ENCODE peak calls at places on chromosome 7, in four cellular contexts. One of them, this sample, is unnamed. For H3K27me3, the result is how much of the 10 kb centered on the place peaks cover.

GRCh38 chr7:156985101-156985967 is 25.1 kb downstream of the MNX1 start:
- DNase-seq in BE2C: no peak
- DNase-seq in mammary epithelial cell: no peak
- DNase-seq in left lung: no peak
- DNase-seq in this sample: no peak

GRCh38 chr7:15602236-15602635 is 40.4 kb upstream of the AGMO start:
- DNase-seq in mammary epithelial cell: no peak
- DNase-seq in BE2C: no peak
- DNase-seq in left lung: no peak
- DNase-seq in this sample: peak

GRCh38 chr7:52500796-52501195 is 534.6 kb upstream of the POM121L12 start:
- DNase-seq in left lung: no peak
- DNase-seq in BE2C: peak
- DNase-seq in mammary epithelial cell: peak
- DNase-seq in this sample: peak

GRCh38 chr7:16811555-16811954 is 6.8 kb upstream of the AGR2 start:
- DNase-seq in mammary epithelial cell: peak
- DNase-seq in BE2C: no peak
- DNase-seq in left lung: no peak
- DNase-seq in this sample: peak

GRCh38 chr7:33459340-33459751 is 330.0 kb downstream of the BBS9 start:
- DNase-seq in BE2C: peak
- DNase-seq in mammary epithelial cell: peak
- DNase-seq in left lung: no peak
- DNase-seq in this sample: peak

GRCh38 chr7:40815512-40815911 is 680.7 kb downstream of the SUGCT start:
- DNase-seq in left lung: no peak
- DNase-seq in BE2C: no peak
- DNase-seq in mammary epithelial cell: peak
- DNase-seq in this sample: peak

GRCh38 chr7:47738563-47739166 is 156.8 kb upstream of the TNS3 start:
- DNase-seq in BE2C: no peak
- DNase-seq in left lung: no peak
- DNase-seq in mammary epithelial cell: no peak
- DNase-seq in this sample: no peak

GRCh38 chr7:69683002-69683401 is 84.7 kb downstream of the AUTS2 start:
- DNase-seq in BE2C: peak
- DNase-seq in mammary epithelial cell: no peak
- DNase-seq in left lung: no peak
- DNase-seq in this sample: no peak

GRCh38 chr7:45563804-45564461 is 10.2 kb upstream of the ADCY1 start:
- DNase-seq in BE2C: no peak
- DNase-seq in mammary epithelial cell: no peak
- DNase-seq in left lung: no peak
- DNase-seq in this sample: no peak

GRCh38 chr7:5872326-5872725 is 8.3 kb upstream of the OCM start:
- DNase-seq in BE2C: no peak
- DNase-seq in mammary epithelial cell: no peak
- DNase-seq in left lung: no peak
- DNase-seq in this sample: peak

GRCh38 chr7:64946772-64947171 is 43.7 kb downstream of the ZNF273 start:
- DNase-seq in BE2C: peak
- DNase-seq in left lung: no peak
- DNase-seq in mammary epithelial cell: no peak
- DNase-seq in this sample: no peak

GRCh38 chr7:64945481-64945756 is 42.3 kb downstream of the ZNF273 start:
- DNase-seq in BE2C: no peak
- DNase-seq in mammary epithelial cell: no peak
- DNase-seq in left lung: no peak
- DNase-seq in this sample: no peak

GRCh38 chr7:64951250-64951848 is 39.5 kb downstream of the ZNF117 start:
- DNase-seq in BE2C: no peak
- DNase-seq in mammary epithelial cell: peak
- DNase-seq in left lung: no peak
- DNase-seq in this sample: peak

GRCh38 chr7:64945776-64946175 is 42.7 kb downstream of the ZNF273 start:
- DNase-seq in left lung: no peak
- DNase-seq in BE2C: no peak
- DNase-seq in mammary epithelial cell: no peak
- DNase-seq in this sample: no peak

DNA sequence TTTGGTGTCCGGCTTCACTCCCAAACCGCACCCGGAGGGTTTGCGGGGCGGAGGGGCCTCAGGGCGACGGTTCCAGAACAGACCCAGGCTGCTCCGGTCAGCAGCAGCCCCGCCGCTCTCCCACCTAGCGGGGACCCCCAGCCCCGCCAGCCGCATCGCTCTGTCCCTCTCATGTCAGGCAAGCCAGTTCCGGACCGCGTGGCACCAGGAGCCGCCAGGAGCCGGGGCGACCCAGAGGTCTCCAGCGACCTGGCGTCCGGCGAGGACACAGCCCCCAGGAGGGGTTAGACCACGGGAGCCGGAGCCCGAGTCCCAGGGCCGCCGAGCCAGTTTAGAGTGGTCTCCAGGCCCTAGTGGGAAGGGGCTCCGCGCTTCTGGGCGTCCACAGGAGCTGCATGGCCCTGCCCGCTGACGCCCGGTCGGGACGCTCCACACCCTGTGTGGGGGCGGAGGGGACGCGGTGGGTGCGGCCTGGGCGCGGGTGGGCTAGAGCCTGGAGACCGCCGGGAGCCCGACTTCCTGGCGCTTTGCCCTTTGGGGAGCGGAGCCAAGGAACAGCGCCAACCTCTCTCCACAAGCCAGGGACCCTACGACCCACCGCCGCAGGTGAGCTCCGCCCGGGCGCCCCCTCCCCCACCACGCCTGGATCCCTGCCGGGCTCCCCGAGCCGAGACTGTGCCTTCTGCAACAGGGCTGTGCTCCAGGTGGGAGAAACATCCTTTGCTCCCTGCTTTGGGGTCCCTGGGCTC is 43.4 kb downstream of the ZNF117 start:
- DNase-seq in mammary epithelial cell: no peak
- DNase-seq in left lung: peak
- DNase-seq in BE2C: peak
- DNase-seq in this sample: no peak
- H3K4me3 ChIP-seq in mammary epithelial cell: peak
- H3K4me3 ChIP-seq in left lung: peak
- H3K4me3 ChIP-seq in BE2C: peak
- H3K4me3 ChIP-seq in this sample: peak

GRCh38 chr7:141891338-141891737 is 24.9 kb upstream of the OR9A4 start:
- DNase-seq in mammary epithelial cell: no peak
- DNase-seq in BE2C: no peak
- DNase-seq in left lung: no peak
- DNase-seq in this sample: no peak
- TF ChIP-seq CTCF in mammary epithelial cell: no peak
- TF ChIP-seq CTCF in BE2C: no peak
- TF ChIP-seq CTCF in left lung: no peak
- TF ChIP-seq CTCF in this sample: no peak

DNA sequence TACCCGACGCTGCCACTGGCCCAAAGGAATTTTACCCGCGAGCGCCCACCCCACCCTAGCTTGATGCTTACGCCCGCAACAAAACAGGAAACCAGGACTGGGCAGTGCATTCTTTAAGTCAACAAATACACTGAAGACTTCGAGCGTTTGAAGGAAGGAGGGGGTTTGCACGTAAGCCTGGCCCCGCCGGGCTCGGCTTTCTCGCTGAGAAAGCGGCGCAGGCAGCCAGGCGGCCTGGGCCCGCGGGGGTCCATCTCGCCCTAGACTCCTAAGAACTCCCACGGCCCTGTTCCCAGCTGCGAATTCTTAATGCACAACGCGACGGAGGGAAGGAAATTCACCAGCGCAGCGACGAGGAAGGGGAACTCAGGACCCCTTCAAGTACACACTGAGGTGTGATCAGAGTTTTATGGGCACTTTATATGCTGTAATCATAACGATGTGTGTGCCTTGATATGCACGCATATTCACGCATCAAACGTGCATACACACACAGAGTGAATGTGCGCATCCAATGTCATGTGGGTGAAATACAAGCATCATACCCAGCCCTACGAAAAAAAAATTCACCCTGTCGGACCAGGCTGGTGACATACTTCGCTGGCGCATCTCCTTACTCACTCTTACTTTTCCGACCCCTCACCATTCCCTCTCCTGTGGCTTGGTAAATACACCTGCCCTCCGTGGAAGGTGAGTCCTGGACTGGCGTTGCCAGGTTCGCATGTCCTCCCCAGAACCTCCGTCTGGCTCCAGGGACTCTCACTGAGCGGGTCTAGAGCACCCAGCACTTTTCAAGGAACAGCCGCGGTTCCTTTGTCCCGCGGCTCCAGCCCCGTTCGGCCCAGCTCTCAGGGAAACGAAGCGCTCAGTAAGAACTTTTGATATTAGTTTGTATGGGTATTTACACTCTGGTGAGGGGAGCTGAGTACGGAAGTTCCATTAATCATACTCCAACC is 5.7 kb upstream of the HOXA13 start:
- DNase-seq in mammary epithelial cell: no peak
- DNase-seq in BE2C: no peak
- DNase-seq in left lung: peak
- DNase-seq in this sample: no peak
- H3K27me3 ChIP-seq in mammary epithelial cell: under half
- H3K27me3 ChIP-seq in BE2C: half or more
- H3K27me3 ChIP-seq in left lung: half or more
- H3K27me3 ChIP-seq in this sample: half or more

DNA sequence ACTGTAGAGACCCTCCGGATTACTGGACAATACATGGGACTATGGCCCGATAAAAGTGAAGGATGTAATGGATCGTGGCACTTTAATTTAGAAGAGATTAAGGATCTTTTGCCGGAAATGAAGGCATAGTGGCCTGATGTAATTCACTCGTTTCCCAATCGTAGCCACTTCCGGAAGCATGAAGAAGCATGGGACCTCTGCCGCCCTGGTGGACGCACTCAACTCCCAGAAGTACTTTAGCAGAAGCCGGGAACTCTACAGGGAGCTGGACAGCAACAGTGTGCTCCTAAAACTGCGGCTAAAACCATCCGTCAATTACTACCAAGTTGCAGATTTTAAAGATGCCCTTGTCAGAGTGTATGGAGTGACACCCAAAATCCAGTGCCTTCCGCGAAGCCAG is 59.6 kb upstream of the NUPR2 start:
- DNase-seq in left lung: no peak
- DNase-seq in BE2C: no peak
- DNase-seq in mammary epithelial cell: no peak
- DNase-seq in this sample: peak
- H3K4me3 ChIP-seq in left lung: peak
- H3K4me3 ChIP-seq in BE2C: no peak
- H3K4me3 ChIP-seq in mammary epithelial cell: no peak
- H3K4me3 ChIP-seq in this sample: peak

GRCh38 chr7:28954936-28955335 is 3.2 kb downstream of the TRIL start:
- DNase-seq in BE2C: no peak
- DNase-seq in mammary epithelial cell: no peak
- DNase-seq in left lung: no peak
- DNase-seq in this sample: no peak

GRCh38 chr7:28957064-28957821 is 887 bp downstream of the TRIL start:
- DNase-seq in mammary epithelial cell: no peak
- DNase-seq in BE2C: peak
- DNase-seq in left lung: peak
- DNase-seq in this sample: no peak

GRCh38 chr7:28956608-28957063 is 1.5 kb downstream of the TRIL start:
- DNase-seq in mammary epithelial cell: peak
- DNase-seq in BE2C: peak
- DNase-seq in left lung: peak
- DNase-seq in this sample: peak

GRCh38 chr7:28955356-28955722 is 2.8 kb downstream of the TRIL start:
- DNase-seq in left lung: no peak
- DNase-seq in BE2C: no peak
- DNase-seq in mammary epithelial cell: no peak
- DNase-seq in this sample: no peak

GRCh38 chr7:28955723-28956607 is 2.2 kb downstream of the TRIL start:
- DNase-seq in left lung: peak
- DNase-seq in BE2C: peak
- DNase-seq in mammary epithelial cell: peak
- DNase-seq in this sample: peak
- TF ChIP-seq CTCF in left lung: peak
- TF ChIP-seq CTCF in BE2C: peak
- TF ChIP-seq CTCF in mammary epithelial cell: peak
- TF ChIP-seq CTCF in this sample: peak

DNA sequence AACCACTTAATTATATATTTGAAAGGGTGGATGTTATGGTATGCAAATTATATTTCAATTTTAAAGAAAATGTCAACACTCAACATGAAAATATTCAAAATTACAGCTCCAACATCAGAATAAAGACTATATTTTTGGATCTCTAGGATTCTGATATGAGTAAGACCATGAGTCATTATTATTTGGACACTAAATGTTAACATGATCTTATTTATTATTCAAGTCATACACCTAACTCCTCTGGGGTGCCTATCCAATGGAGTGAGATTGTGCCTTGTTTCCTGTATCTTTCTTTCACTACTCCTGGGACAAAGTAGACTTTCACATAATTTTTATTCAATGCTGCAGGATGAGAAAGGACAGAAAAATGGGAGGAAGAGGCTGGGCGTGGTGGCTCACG is 135.2 kb upstream of the PRSS1 start:
- DNase-seq in BE2C: no peak
- DNase-seq in left lung: no peak
- DNase-seq in mammary epithelial cell: no peak
- DNase-seq in this sample: peak
- H3K27me3 ChIP-seq in BE2C: under half
- H3K27me3 ChIP-seq in left lung: under half
- H3K27me3 ChIP-seq in mammary epithelial cell: under half
- H3K27me3 ChIP-seq in this sample: under half

DNA sequence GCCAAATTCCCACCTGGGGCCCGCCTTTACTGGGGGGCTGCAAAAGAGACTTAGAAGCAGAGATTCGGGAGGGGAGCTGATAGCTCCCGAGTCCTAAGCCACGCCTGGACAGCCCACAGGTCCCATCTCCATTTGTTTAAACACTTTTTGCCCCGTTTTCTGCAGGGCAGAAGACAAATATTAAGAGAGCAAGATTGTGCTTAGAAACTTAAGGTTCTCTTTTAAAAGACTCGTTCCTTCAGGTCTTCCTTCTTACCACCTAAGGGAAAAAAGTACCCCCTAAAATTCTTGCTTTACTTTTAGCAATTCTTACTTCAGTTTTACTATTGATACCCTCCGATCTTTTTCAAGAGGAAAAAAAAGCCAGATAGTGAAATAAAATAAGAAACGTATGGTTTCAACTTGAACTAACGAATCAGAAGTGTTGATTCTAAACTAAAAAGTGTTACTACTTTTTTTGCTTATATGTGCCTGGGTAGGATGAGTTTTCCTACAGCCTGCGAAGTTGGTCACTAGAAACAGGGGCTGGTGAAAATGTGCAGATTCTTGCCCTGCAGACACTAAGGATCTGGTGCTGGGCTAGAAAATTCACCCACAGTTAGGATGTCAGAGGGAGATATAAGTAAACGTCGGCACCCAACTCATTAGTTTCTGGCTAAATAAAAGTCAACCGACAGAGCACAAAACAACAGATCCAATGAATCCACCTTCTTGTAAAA is 298.8 kb upstream of the NFE2L3 start:
- DNase-seq in mammary epithelial cell: no peak
- DNase-seq in left lung: no peak
- DNase-seq in BE2C: no peak
- DNase-seq in this sample: no peak
- H3K4me3 ChIP-seq in mammary epithelial cell: no peak
- H3K4me3 ChIP-seq in left lung: no peak
- H3K4me3 ChIP-seq in BE2C: no peak
- H3K4me3 ChIP-seq in this sample: no peak

GRCh38 chr7:53602817-53603418 is 567.5 kb downstream of the POM121L12 start:
- DNase-seq in BE2C: peak
- DNase-seq in mammary epithelial cell: peak
- DNase-seq in left lung: no peak
- DNase-seq in this sample: peak
- TF ChIP-seq CTCF in BE2C: no peak
- TF ChIP-seq CTCF in mammary epithelial cell: no peak
- TF ChIP-seq CTCF in left lung: no peak
- TF ChIP-seq CTCF in this sample: no peak

GRCh38 chr7:151877911-151878835 is 1.3 kb upstream of the PRKAG2 start:
- DNase-seq in left lung: peak
- DNase-seq in mammary epithelial cell: no peak
- DNase-seq in BE2C: no peak
- DNase-seq in this sample: no peak
- H3K27me3 ChIP-seq in left lung: under half
- H3K27me3 ChIP-seq in mammary epithelial cell: under half
- H3K27me3 ChIP-seq in BE2C: under half
- H3K27me3 ChIP-seq in this sample: under half